ENCODE peak calls at places on chromosome 9, in ten cellular contexts. J is GM19239; X is fibroblast of mammary gland; C is activated CD4-positive, CD25-positive, alpha-beta regulatory T cell treated with anti-CD3 and anti-CD28 coated beads, Interleukin-2, amount 50 U/mL, for 72 hours; H is T-helper 1 cell; M is thoracic aorta; B is NCI-H1436 treated with DMSO at 0.1 percent for 48 hours; D is GM03348; W is GOT3; I is CD8-positive, alpha-beta T cell. O is an unnamed sample.

GRCh38 chr9:15837079-15837679 is 284.3 kb downstream of the CCDC171 start:
- DNase-seq in J (no peak), X (peak), C (no peak), H (no peak), M (no peak), B (no peak), D (peak), W (no peak), I (peak), O (peak)

GRCh38 chr9:38432922-38433510 is 8.8 kb upstream of the IGFBPL1 start:
- DNase-seq in J (no peak), X (peak), C (no peak), H (no peak), M (no peak), B (no peak), D (peak), W (no peak), I (no peak), O (no peak)

GRCh38 chr9:9912459-9912858 is 700.3 kb downstream of the PTPRD start:
- DNase-seq in J (no peak), X (peak), C (no peak), H (no peak), M (no peak), B (no peak), D (no peak), W (no peak), I (no peak), O (peak)

GRCh38 chr9:35311891-35312639 is 150.3 kb downstream of the UNC13B start:
- DNase-seq in J (no peak), X (peak), C (no peak), H (no peak), M (no peak), B (no peak), D (peak), W (no peak), I (no peak), O (no peak)

GRCh38 chr9:129868571-129869486 is 33.6 kb downstream of the USP20 start:
- DNase-seq in J (no peak), X (no peak), C (peak), H (peak), M (no peak), B (no peak), D (no peak), W (no peak), I (peak), O (no peak)

GRCh38 chr9:13688223-13688989 is 408.9 kb upstream of the MPDZ start:
- DNase-seq in J (no peak), X (no peak), C (no peak), H (no peak), M (no peak), B (no peak), D (no peak), W (no peak), I (no peak), O (no peak)

GRCh38 chr9:114250235-114250568 is 72.7 kb upstream of the ORM1 start:
- DNase-seq in J (no peak), X (peak), C (no peak), H (no peak), M (peak), B (no peak), D (peak), W (peak), I (no peak), O (peak)

GRCh38 chr9:125484632-125485282 is 222.3 kb downstream of the MAPKAP1 start:
- DNase-seq in J (no peak), X (peak), C (no peak), H (no peak), M (no peak), B (no peak), D (peak), W (no peak), I (no peak), O (peak)

GRCh38 chr9:95115104-95115503 is 202.4 kb downstream of the FANCC start:
- DNase-seq in J (no peak), X (no peak), C (no peak), H (no peak), M (no peak), B (no peak), D (no peak), W (no peak), I (no peak), O (no peak)

GRCh38 chr9:123044556-123044955 is 11.1 kb downstream of the GPR21 start:
- DNase-seq in J (no peak), X (peak), C (no peak), H (no peak), M (no peak), B (no peak), D (peak), W (no peak), I (no peak), O (peak)

GRCh38 chr9:69621735-69622460 is 50.3 kb downstream of the APBA1 start:
- DNase-seq in J (no peak), X (no peak), C (no peak), H (no peak), M (no peak), B (no peak), D (no peak), W (no peak), I (no peak), O (no peak)

GRCh38 chr9:121478816-121479676 is 20.6 kb downstream of the GGTA1 start:
- DNase-seq in J (no peak), X (no peak), C (no peak), H (no peak), M (no peak), B (no peak), D (no peak), W (no peak), I (no peak), O (no peak)

GRCh38 chr9:135221951-135222631 is 134.6 kb downstream of the OLFM1 start:
- DNase-seq in J (no peak), X (no peak), C (no peak), H (no peak), M (no peak), B (no peak), D (no peak), W (no peak), I (no peak), O (no peak)

GRCh38 chr9:75265525-75265972 is 177.2 kb downstream of the OSTF1 start:
- DNase-seq in J (peak), X (peak), C (peak), H (no peak), M (no peak), B (no peak), D (peak), W (no peak), I (peak), O (peak)